ENCODE peak calls at places on chromosomes 3 and 15, in five cellular contexts. F, L, M, C and R are unnamed samples.
A peak's percentile ranks its signal among the peaks of the same experiment; 100 is the strongest.

GRCh38 chr3:179446501-179446900 is 4.8 kb downstream of the GNB4 start:
- DNase-seq in F (no peak), L (no peak), M (no peak), C (no peak), R (no peak)

GRCh38 chr3:156727519-156728205 is 53.3 kb downstream of the TIPARP start:
- DNase-seq in F (no peak), L (no peak), M (no peak), C (no peak), R (no peak)

GRCh38 chr3:11507719-11508118 is 136.0 kb downstream of the VGLL4 start:
- DNase-seq in F (no peak), L (no peak), M (no peak), C (no peak), R (no peak)

GRCh38 chr15:52021128-52021671 is 2.2 kb downstream of the MAPK6 start:
- DNase-seq in F (no peak), L (no peak), M (peak; percentile 75), C (no peak), R (peak; percentile 34)

GRCh38 chr15:55279746-55280351 is 9.8 kb downstream of the RAB27A start:
- DNase-seq in F (no peak), L (no peak), M (no peak), C (no peak), R (no peak)

GRCh38 chr3:64533565-64534317 is 154.1 kb downstream of the ADAMTS9 start:
- DNase-seq in F (peak; percentile 81), L (peak; percentile 42), M (peak; percentile 98), C (peak; percentile 91), R (peak; percentile 81)

GRCh38 chr3:178139116-178139515 is 397.1 kb upstream of the KCNMB2 start:
- DNase-seq in F (no peak), L (no peak), M (no peak), C (no peak), R (no peak)

GRCh38 chr3:161560006-161560637 is 63.5 kb downstream of the OTOL1 start:
- DNase-seq in F (no peak), L (no peak), M (peak; percentile 63), C (no peak), R (no peak)

GRCh38 chr3:23913182-23913581 is 3.6 kb downstream of the NKIRAS1 start:
- DNase-seq in F (no peak), L (no peak), M (no peak), C (no peak), R (no peak)

GRCh38 chr3:49602049-49602554 is 47.8 kb downstream of the BSN start:
- DNase-seq in F (no peak), L (no peak), M (no peak), C (no peak), R (no peak)

GRCh38 chr3:38108649-38109579 is 28.0 kb downstream of the ACAA1 start:
- DNase-seq in F (peak; percentile 62), L (no peak), M (peak; percentile 53), C (no peak), R (peak; percentile 10)

GRCh38 chr15:29102911-29103824 is 166.5 kb downstream of the NSMCE3 start:
- DNase-seq in F (peak; percentile 76), L (no peak), M (no peak), C (no peak), R (no peak)

GRCh38 chr3:38773528-38773927 is 42.5 kb downstream of the SCN10A start:
- DNase-seq in F (no peak), L (no peak), M (no peak), C (no peak), R (no peak)

GRCh38 chr3:133830071-133830470 is 24.5 kb downstream of the SRPRB start:
- DNase-seq in F (no peak), L (no peak), M (no peak), C (no peak), R (no peak)

DNA sequence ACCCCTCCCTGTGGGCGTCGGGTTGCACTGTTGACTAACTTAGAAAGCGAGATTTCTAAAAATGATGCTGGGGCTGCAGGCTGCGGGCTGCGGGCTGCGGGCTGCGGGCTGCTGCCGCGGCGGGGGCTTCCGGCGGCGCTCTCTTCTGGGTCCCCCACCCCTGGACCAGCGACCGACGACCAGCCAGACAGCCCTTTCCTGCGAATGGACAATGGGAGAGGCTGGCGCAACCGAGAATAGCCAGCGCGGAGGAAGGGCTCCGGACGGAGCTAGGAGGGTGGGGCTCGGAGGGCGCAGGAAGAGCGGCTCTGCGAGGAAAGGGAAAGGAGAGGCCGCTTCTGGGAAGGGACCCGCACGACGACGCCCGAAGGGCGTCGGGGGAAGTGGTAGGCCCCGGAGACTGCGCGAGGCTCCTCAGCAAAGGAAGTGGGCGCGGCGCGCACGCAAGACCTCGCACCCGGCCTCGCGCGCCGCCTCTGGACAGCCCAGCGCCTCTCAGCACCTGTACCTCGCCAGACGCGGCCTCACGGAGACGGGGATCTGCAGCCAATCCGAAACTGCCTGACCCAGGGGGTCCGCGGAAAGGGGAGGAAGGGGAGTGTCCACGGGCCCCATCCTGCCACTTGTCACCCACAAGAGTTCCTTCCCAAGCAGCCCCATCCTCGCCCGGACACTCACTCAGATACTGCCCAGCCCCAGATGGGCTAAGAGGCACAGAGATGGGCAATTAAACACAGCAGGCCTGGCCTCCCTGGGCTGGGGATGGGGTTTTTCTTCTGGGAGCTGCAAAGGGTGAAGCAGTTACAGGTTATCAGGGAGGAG is 70.7 kb downstream of the SLC12A8 start:
- DNase-seq in F (peak; percentile 95), L (peak; percentile 60), M (peak; percentile 84), C (peak; percentile 14), R (no peak)
- TF ChIP-seq POLR2AphosphoS5 in F (peak; percentile 81), L (no peak), M (no peak), C (no peak), R (no peak)

GRCh38 chr15:70605606-70606410 is 157.6 kb downstream of the UACA start:
- DNase-seq in F (no peak), L (no peak), M (peak; percentile 92), C (peak; percentile 87), R (peak; percentile 88)
- TF ChIP-seq POLR2AphosphoS5 in F (no peak), L (no peak), M (peak; percentile 64), C (peak; percentile 88), R (no peak)

DNA sequence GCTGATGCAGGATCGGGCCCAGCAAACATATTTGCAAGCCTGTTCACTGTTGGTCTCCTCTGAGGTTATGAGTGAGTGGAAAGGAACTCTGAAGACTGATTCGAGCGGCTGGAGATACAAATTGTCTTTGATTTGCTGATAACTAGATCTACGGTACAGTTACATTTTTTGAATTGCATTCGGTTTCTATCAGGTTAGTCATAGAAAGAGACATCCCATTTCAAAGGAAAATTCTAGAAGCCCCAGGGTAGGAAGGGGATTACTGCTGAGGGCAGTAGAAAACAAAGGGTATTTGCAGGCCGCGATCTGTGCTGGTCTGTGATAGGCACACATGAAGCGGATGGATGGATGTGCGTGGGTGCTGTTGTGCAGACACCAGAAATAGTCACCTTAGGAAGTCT is 228.4 kb downstream of the ITPR1 start:
- DNase-seq in F (no peak), L (no peak), M (no peak), C (no peak), R (no peak)
- TF ChIP-seq POLR2AphosphoS5 in F (no peak), L (no peak), M (no peak), C (no peak), R (no peak)

GRCh38 chr3:45568848-45569247 is 25.7 kb upstream of the LIMD1 start:
- DNase-seq in F (no peak), L (no peak), M (no peak), C (no peak), R (no peak)
- TF ChIP-seq POLR2AphosphoS5 in F (no peak), L (no peak), M (no peak), C (no peak), R (no peak)

GRCh38 chr15:70815604-70816003 is 38.4 kb downstream of the LARP6 start:
- DNase-seq in F (no peak), L (no peak), M (no peak), C (no peak), R (no peak)

GRCh38 chr15:70806992-70807712 is 43.8 kb upstream of the UACA start:
- DNase-seq in F (peak; percentile 78), L (no peak), M (peak; percentile 83), C (no peak), R (no peak)

GRCh38 chr15:70812827-70813364 is 41.1 kb downstream of the LARP6 start:
- DNase-seq in F (no peak), L (no peak), M (no peak), C (no peak), R (no peak)

DNA sequence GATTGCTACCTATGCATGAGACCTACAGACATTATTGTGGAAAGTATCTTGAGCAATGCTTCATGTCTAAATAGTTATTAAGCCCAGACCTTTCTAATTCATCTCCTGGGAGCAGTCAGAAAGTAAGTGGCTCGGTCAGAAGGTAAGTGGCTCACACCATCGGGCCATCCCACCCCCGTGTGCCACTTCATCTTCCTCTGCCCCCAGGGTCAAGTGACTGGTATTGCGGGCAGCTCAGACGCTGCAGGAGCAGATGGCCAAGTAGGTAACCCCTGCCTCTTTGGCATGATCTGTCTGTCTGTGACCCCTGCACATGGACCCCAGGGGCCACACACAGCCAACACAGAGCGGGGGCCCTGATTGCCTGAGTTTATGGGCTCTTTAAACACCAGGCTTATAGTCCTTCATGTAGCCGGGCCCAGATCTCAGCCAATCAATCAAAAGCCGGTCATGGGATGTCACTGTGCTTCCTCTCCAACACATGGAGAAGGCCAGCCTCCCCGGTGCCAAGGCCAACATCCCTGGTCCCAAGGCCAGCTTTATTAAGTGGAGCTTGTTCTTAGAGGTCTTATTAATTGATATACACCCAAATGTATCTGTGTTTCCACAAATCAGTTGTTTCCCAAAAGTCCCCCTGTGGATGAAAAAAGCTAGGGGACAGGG is 42.9 kb downstream of the LARP6 start:
- DNase-seq in F (peak; percentile 79), L (no peak), M (no peak), C (no peak), R (no peak)
- TF ChIP-seq POLR2AphosphoS5 in F (peak; percentile 58), L (no peak), M (no peak), C (no peak), R (no peak)

DNA sequence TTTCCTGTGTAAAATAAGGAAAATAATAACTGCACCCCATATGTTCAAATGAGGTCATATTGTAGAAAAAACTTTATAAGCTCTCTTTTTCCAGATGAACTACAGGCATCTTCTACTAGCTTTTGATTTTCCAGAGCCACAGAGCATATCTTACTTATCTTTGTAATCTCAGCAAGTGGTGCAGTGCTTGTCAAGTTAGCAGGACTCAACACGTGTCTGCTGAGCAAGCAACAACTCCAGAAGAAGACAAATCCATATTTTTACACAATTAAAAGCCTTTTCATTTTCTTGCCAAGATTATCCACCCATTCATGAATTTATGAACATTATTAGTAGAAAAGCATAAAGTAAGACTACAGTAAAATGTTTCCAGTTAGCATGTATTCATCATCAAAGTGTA is 14.4 kb upstream of the TSC22D2 start:
- DNase-seq in F (no peak), L (no peak), M (no peak), C (no peak), R (no peak)
- TF ChIP-seq POLR2AphosphoS5 in F (no peak), L (no peak), M (no peak), C (no peak), R (no peak)

DNA sequence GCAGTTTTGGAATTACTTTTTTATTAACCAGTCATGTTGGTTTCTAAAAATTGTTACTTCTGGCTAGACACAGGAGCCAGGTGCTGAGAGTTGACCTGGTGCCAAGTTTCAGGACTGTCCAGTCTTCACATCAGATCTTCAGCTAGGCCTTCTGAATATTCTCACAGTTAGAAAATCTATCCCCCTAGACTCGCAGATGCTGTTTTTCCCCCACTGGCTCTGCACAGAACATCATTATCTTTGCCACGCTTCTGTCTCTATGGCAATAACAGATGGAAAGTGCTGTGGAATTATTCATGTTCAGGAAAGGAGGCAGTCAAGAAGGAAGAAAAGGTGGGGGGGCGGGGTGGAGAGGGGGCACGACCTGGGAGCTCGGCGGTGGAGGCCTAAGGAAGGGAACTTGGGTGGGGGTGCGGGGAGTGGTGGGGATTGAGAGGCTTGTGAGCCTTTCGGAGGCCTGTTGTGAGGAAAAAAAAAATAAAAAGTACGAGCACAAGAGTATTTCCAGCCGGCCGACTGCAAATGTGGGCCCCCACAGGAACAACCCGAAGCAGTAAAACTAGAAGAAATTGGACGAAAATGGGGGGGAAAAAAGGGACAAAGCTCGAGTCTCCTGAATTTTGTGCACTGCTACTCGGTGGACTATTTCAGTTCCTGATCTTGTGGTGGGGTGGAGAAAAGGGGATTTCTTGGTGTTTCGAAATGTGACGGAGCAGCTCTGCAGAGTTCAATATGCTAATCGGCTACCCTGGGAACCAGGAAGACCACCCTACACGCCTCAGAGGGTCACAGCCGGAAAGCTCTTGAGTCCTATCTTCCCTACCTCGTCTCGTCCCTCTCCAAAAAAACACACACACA is 1.5 kb upstream of the SKIL start:
- DNase-seq in F (peak; percentile 83), L (no peak), M (peak; percentile 71), C (peak; percentile 15), R (peak; percentile 30)
- TF ChIP-seq POLR2AphosphoS5 in F (no peak), L (no peak), M (no peak), C (no peak), R (no peak)